ENCODE peak calls at places on chromosomes 5 and 9, in seven cellular contexts. L, J, O, F, I, Q and M are unnamed samples.

GRCh38 chr5:123512631-123513461 is 869 bp downstream of the CSNK1G3 start:
- DNase-seq in F (peak), I (peak), L (no peak), O (peak), J (peak), Q (peak), M (peak)

GRCh38 chr9:68851657-68852056 is 146.6 kb downstream of the PIP5K1B start:
- DNase-seq in F (no peak), I (no peak), J (no peak), O (no peak), L (no peak), Q (no peak), M (no peak)

GRCh38 chr5:10689391-10690081 is 71.5 kb downstream of the DAP start:
- DNase-seq in Q (no peak), O (peak), J (no peak), F (no peak), I (peak), L (no peak), M (peak)

GRCh38 chr5:1074226-1074625 is 37.6 kb downstream of the SLC12A7 start:
- DNase-seq in I (no peak), J (no peak), Q (no peak), O (no peak), F (no peak), L (no peak), M (no peak)

GRCh38 chr9:134290603-134291451 is 35.4 kb upstream of the RXRA start:
- DNase-seq in O (no peak), J (peak), F (peak), L (no peak), Q (no peak), I (no peak), M (no peak)

GRCh38 chr9:91783411-91783810 is 166.6 kb downstream of the ROR2 start:
- DNase-seq in O (no peak), F (no peak), I (no peak), J (no peak), Q (no peak), L (no peak), M (no peak)

GRCh38 chr9:95305770-95306492 is 11.6 kb downstream of the FANCC start:
- DNase-seq in J (no peak), F (no peak), Q (no peak), O (no peak), L (no peak), I (no peak), M (no peak)

GRCh38 chr5:139210585-139210984 is 12.4 kb upstream of the SIL1 start:
- DNase-seq in F (no peak), O (no peak), I (no peak), L (no peak), Q (no peak), J (no peak), M (no peak)

GRCh38 chr5:13745508-13745907 is 199.0 kb downstream of the DNAH5 start:
- DNase-seq in O (no peak), I (no peak), Q (no peak), L (no peak), J (no peak), F (no peak), M (no peak)

GRCh38 chr9:21991039-21991959 is 2.9 kb downstream of the CDKN2A start:
- DNase-seq in L (no peak), I (no peak), O (no peak), J (no peak), Q (no peak), F (no peak), M (no peak)

GRCh38 chr5:39459091-39459490 is 34.3 kb upstream of the DAB2 start:
- DNase-seq in J (no peak), I (no peak), F (no peak), L (no peak), O (no peak), Q (no peak), M (no peak)

GRCh38 chr5:9775339-9775738 is 145.2 kb upstream of the TAS2R1 start:
- DNase-seq in Q (no peak), I (no peak), L (no peak), O (no peak), J (no peak), F (no peak), M (no peak)

GRCh38 chr5:6820851-6821479 is 107.7 kb downstream of the TENT4A start:
- DNase-seq in J (no peak), L (peak), O (peak), Q (no peak), I (peak), F (no peak), M (peak)
- TF ChIP-seq CTCF in J (peak), L (peak), O (peak), Q (peak), I (peak), F (peak), M (peak)

DNA sequence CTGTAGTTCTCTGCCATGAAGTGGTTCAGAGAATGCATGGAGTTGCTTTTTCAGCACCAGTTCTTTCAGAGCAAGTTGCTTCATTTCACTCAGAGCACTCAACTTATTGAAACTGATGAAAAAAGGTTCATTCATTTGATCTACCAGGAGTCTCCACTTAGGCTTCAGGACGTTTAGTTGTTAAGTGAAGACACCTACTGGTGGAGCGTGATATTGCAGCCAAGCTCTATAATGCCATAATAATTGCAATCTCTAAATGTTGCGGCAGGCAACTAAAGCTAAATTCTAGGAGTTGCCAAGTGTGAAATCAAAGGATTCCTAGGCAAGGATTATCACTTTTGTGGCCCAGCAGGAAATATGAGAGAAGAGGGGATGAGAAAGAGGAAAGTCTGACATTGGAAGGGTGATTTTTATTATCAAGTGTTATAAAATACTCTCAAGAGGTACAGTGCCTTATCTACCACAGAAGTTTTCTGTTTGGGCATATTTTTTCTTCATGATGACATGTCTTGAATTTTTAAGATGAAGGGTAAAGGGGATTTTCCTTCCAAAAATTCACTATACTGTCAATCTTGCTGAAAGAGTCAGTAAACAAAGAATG is 83.6 kb downstream of the SH3PXD2B start:
- DNase-seq in F (no peak), O (peak), L (peak), Q (no peak), J (no peak), I (peak), M (no peak)
- TF ChIP-seq CTCF in F (peak), O (peak), L (peak), Q (peak), J (peak), I (peak), M (peak)

GRCh38 chr9:73034962-73035361 is 82.1 kb upstream of the ALDH1A1 start:
- DNase-seq in I (no peak), O (no peak), F (no peak), J (no peak), L (no peak), Q (no peak), M (no peak)
- TF ChIP-seq CTCF in I (no peak), O (no peak), F (no peak), J (no peak), L (peak), Q (no peak), M (no peak)

DNA sequence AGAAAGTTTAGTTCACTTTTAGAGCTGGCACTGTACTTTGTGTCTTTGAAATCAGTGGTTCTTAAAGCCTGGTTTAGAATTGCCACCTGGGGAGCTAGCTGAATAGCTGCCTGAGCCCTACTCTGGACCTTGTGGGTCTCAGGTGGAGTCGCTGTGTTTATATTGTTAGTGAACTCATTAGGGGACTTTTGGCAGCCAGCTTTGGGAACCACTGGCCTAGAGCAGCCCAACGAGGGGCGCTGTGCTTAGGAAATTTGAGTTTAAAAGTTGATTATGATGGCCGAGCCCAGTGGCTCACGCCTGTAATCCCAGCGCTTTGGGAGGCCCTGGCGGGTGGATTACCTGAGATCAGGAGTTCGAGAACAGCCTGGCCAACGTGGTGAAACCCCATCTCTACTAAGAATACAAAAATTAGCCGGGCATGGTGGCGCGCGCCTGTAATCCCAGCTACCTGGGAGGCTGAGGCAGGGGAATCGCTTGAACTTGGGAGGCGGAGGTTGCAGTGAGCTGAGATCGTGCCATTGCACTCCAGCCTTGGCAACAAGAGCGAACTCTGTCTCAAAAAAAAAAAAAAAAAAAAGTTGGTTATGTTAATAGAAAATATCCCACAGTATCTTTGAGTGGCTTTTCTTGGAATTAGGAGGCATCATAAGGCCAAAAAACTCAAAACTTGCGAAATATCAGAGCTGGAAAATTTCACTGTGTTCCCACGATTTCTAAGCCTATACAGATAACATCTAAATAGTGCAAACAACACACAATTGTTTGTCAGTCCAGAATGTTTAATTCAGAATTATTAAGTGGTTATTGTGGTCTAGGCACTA is 781 bp downstream of the MCCC2 start:
- DNase-seq in I (peak), Q (no peak), J (no peak), L (no peak), F (no peak), O (no peak), M (peak)
- TF ChIP-seq CTCF in I (no peak), Q (no peak), J (no peak), L (no peak), F (no peak), O (no peak), M (no peak)

DNA sequence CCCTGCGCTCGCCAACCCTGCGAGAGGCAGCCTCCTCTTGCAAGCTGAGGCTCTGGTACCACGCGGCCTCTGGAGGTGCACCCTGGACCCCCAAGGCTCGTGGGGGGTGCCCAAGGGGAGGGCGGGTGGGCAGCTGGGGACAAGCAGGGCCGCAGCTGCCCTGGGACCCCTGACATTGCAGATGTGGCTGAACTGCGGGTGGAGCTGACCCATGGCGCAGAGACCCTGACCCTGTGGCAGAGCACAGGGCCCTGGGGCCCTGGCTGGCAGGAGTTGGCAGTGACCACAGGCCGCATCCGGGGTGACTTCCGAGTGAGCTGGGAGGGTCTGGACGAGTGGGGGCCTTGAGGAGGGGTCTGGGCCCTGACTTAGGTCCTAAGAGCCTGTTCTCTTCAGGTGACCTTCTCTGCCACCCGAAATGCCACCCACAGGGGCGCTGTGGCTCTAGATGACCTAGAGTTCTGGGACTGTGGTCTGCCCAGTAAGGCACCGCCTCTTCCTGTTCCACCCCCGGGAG is 1.5 kb downstream of the MAMDC4 start:
- DNase-seq in J (peak), O (no peak), L (no peak), I (no peak), F (no peak), Q (no peak), M (no peak)
- TF ChIP-seq CTCF in J (no peak), O (no peak), L (no peak), I (no peak), F (no peak), Q (no peak), M (no peak)